ENCODE peak calls at places on chromosomes 6 and 20, in ten cellular contexts. One of them, this sample, is unnamed.

GRCh38 chr6:28980797-28981390 is 24.2 kb downstream of the ZNF311 start:
- DNase-seq in HL-60: peak
- DNase-seq in uterus: peak
- DNase-seq in lung: peak
- DNase-seq in fibroblast of pulmonary artery: peak
- DNase-seq in neural progenitor cell: peak
- DNase-seq in fibroblast of mammary gland: peak
- DNase-seq in fibroblast of lung: peak
- DNase-seq in GM12865: peak
- DNase-seq in thoracic aorta: no peak
- DNase-seq in this sample: peak

GRCh38 chr20:41998539-41999341 is 380.6 kb upstream of the CHD6 start:
- DNase-seq in thoracic aorta: no peak
- DNase-seq in fibroblast of pulmonary artery: no peak
- DNase-seq in fibroblast of mammary gland: no peak
- DNase-seq in HL-60: no peak
- DNase-seq in fibroblast of lung: no peak
- DNase-seq in neural progenitor cell: no peak
- DNase-seq in uterus: no peak
- DNase-seq in lung: no peak
- DNase-seq in GM12865: no peak
- DNase-seq in this sample: no peak

GRCh38 chr20:37521091-37521771 is at the start of gene NNAT:
- DNase-seq in fibroblast of lung: no peak
- DNase-seq in GM12865: no peak
- DNase-seq in fibroblast of pulmonary artery: no peak
- DNase-seq in HL-60: no peak
- DNase-seq in uterus: no peak
- DNase-seq in lung: no peak
- DNase-seq in neural progenitor cell: no peak
- DNase-seq in fibroblast of mammary gland: no peak
- DNase-seq in thoracic aorta: no peak
- DNase-seq in this sample: no peak

GRCh38 chr20:58251979-58252591 is 23.6 kb upstream of the ANKRD60 start:
- DNase-seq in fibroblast of lung: peak
- DNase-seq in fibroblast of pulmonary artery: peak
- DNase-seq in GM12865: no peak
- DNase-seq in uterus: no peak
- DNase-seq in thoracic aorta: no peak
- DNase-seq in lung: no peak
- DNase-seq in fibroblast of mammary gland: peak
- DNase-seq in neural progenitor cell: no peak
- DNase-seq in HL-60: no peak
- DNase-seq in this sample: peak

GRCh38 chr6:93581371-93581770 is 162.0 kb upstream of the EPHA7 start:
- DNase-seq in lung: no peak
- DNase-seq in uterus: no peak
- DNase-seq in neural progenitor cell: no peak
- DNase-seq in GM12865: no peak
- DNase-seq in fibroblast of lung: no peak
- DNase-seq in fibroblast of pulmonary artery: no peak
- DNase-seq in fibroblast of mammary gland: no peak
- DNase-seq in thoracic aorta: no peak
- DNase-seq in HL-60: no peak
- DNase-seq in this sample: no peak

GRCh38 chr6:169864148-169865030 is 113.0 kb downstream of the ERMARD start:
- DNase-seq in fibroblast of pulmonary artery: no peak
- DNase-seq in fibroblast of mammary gland: no peak
- DNase-seq in thoracic aorta: no peak
- DNase-seq in HL-60: no peak
- DNase-seq in lung: no peak
- DNase-seq in fibroblast of lung: no peak
- DNase-seq in neural progenitor cell: no peak
- DNase-seq in GM12865: peak
- DNase-seq in uterus: no peak
- DNase-seq in this sample: no peak

GRCh38 chr20:40010483-40010882 is 678.6 kb downstream of the MAFB start:
- DNase-seq in lung: no peak
- DNase-seq in GM12865: no peak
- DNase-seq in fibroblast of lung: no peak
- DNase-seq in neural progenitor cell: no peak
- DNase-seq in fibroblast of pulmonary artery: no peak
- DNase-seq in thoracic aorta: no peak
- DNase-seq in fibroblast of mammary gland: peak
- DNase-seq in HL-60: no peak
- DNase-seq in uterus: no peak
- DNase-seq in this sample: no peak

GRCh38 chr6:148620579-148621298 is 126.1 kb upstream of the UST start:
- DNase-seq in fibroblast of lung: no peak
- DNase-seq in HL-60: no peak
- DNase-seq in thoracic aorta: no peak
- DNase-seq in fibroblast of pulmonary artery: no peak
- DNase-seq in neural progenitor cell: no peak
- DNase-seq in fibroblast of mammary gland: no peak
- DNase-seq in uterus: no peak
- DNase-seq in lung: no peak
- DNase-seq in GM12865: peak
- DNase-seq in this sample: no peak

GRCh38 chr6:79810153-79810806 is 137.1 kb downstream of the ELOVL4 start:
- DNase-seq in thoracic aorta: no peak
- DNase-seq in GM12865: no peak
- DNase-seq in uterus: no peak
- DNase-seq in lung: no peak
- DNase-seq in neural progenitor cell: peak
- DNase-seq in fibroblast of pulmonary artery: no peak
- DNase-seq in fibroblast of lung: no peak
- DNase-seq in fibroblast of mammary gland: peak
- DNase-seq in HL-60: no peak
- DNase-seq in this sample: no peak

GRCh38 chr20:45362804-45363610 is at the start of gene SYS1:
- DNase-seq in neural progenitor cell: peak
- DNase-seq in fibroblast of pulmonary artery: peak
- DNase-seq in GM12865: peak
- DNase-seq in uterus: peak
- DNase-seq in lung: peak
- DNase-seq in thoracic aorta: peak
- DNase-seq in fibroblast of lung: peak
- DNase-seq in HL-60: peak
- DNase-seq in fibroblast of mammary gland: peak
- DNase-seq in this sample: peak

GRCh38 chr6:160532315-160532714 is 131.8 kb downstream of the LPA start:
- DNase-seq in fibroblast of pulmonary artery: no peak
- DNase-seq in HL-60: no peak
- DNase-seq in fibroblast of lung: no peak
- DNase-seq in neural progenitor cell: no peak
- DNase-seq in uterus: no peak
- DNase-seq in fibroblast of mammary gland: no peak
- DNase-seq in thoracic aorta: no peak
- DNase-seq in lung: no peak
- DNase-seq in GM12865: no peak
- DNase-seq in this sample: no peak

DNA sequence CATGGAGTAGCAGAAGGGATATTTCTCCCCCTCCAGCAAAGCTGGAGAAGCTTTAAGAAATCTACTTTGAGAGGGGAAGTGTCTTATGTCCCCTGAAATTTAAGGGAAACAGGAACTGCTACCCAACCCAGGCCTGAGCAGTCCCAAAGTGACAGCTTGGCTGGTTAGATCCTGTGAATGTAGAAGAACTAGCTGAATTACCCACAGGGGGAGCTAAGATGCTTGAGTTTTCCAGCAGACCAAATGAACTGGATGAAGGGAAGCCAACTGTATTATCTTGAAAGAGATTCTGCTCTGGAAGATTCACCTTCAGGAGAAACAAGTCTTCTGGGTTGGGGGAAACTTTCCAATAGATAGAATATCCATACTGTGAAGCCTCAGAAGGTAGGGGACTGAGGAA is 303.3 kb upstream of the MMS22L start:
- DNase-seq in GM12865: peak
- DNase-seq in fibroblast of pulmonary artery: peak
- DNase-seq in HL-60: no peak
- DNase-seq in neural progenitor cell: peak
- DNase-seq in fibroblast of mammary gland: peak
- DNase-seq in fibroblast of lung: peak
- DNase-seq in uterus: no peak
- DNase-seq in thoracic aorta: no peak
- DNase-seq in lung: no peak
- DNase-seq in this sample: no peak
- TF ChIP-seq CTCF in GM12865: no peak
- TF ChIP-seq CTCF in fibroblast of pulmonary artery: no peak
- TF ChIP-seq CTCF in HL-60: no peak
- TF ChIP-seq CTCF in neural progenitor cell: peak
- TF ChIP-seq CTCF in fibroblast of mammary gland: no peak
- TF ChIP-seq CTCF in fibroblast of lung: peak
- TF ChIP-seq CTCF in uterus: no peak
- TF ChIP-seq CTCF in thoracic aorta: no peak
- TF ChIP-seq CTCF in lung: no peak
- TF ChIP-seq CTCF in this sample: no peak

GRCh38 chr6:138529510-138529909 is 30.2 kb upstream of the NHSL1 start:
- DNase-seq in fibroblast of lung: no peak
- DNase-seq in neural progenitor cell: peak
- DNase-seq in uterus: no peak
- DNase-seq in fibroblast of mammary gland: no peak
- DNase-seq in lung: no peak
- DNase-seq in HL-60: no peak
- DNase-seq in GM12865: no peak
- DNase-seq in fibroblast of pulmonary artery: no peak
- DNase-seq in thoracic aorta: no peak
- DNase-seq in this sample: no peak

GRCh38 chr6:138528137-138528536 is 28.8 kb upstream of the NHSL1 start:
- DNase-seq in thoracic aorta: no peak
- DNase-seq in uterus: no peak
- DNase-seq in GM12865: no peak
- DNase-seq in neural progenitor cell: no peak
- DNase-seq in lung: no peak
- DNase-seq in fibroblast of mammary gland: no peak
- DNase-seq in fibroblast of pulmonary artery: no peak
- DNase-seq in fibroblast of lung: peak
- DNase-seq in HL-60: no peak
- DNase-seq in this sample: no peak

GRCh38 chr6:138526822-138527235 is 27.5 kb upstream of the NHSL1 start:
- DNase-seq in fibroblast of lung: peak
- DNase-seq in GM12865: no peak
- DNase-seq in fibroblast of mammary gland: no peak
- DNase-seq in neural progenitor cell: peak
- DNase-seq in lung: no peak
- DNase-seq in fibroblast of pulmonary artery: no peak
- DNase-seq in uterus: no peak
- DNase-seq in thoracic aorta: no peak
- DNase-seq in HL-60: no peak
- DNase-seq in this sample: no peak

GRCh38 chr6:138528986-138529385 is 29.7 kb upstream of the NHSL1 start:
- DNase-seq in GM12865: no peak
- DNase-seq in fibroblast of lung: no peak
- DNase-seq in uterus: no peak
- DNase-seq in lung: no peak
- DNase-seq in fibroblast of mammary gland: no peak
- DNase-seq in neural progenitor cell: no peak
- DNase-seq in HL-60: no peak
- DNase-seq in thoracic aorta: no peak
- DNase-seq in fibroblast of pulmonary artery: no peak
- DNase-seq in this sample: no peak

DNA sequence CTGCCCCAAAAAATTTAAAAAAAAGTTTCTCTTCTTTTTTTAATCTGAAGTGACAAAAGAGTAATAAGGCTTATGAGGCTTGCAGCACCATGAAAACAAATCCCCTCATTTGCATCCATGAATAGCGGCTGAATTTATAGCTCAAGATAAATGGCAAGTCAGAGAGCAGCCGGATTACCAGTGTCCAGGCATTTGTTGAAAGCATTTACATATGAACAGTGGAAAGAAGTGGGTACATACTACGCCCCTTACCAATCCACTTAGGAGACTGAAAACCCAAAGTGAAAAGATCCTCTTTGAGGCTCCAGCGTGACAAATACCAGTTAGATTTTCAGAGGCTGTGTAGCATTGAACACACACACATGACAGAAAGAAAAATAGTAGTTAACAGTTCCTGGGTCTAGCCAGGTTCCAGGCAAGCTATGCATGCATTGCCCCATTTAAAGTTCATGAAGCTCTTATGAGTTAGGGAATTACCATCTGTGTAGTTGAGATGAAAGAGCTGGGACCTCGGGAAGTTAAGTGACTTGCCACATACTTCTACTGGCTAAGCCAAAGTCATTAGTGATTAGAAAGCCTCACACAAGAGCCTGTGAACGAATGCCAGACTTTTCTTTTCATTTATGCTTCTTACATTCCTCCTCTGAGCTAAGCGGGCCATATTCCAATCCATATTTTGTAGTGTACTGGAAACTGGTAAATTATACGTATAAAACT is 28.2 kb upstream of the NHSL1 start:
- DNase-seq in fibroblast of mammary gland: no peak
- DNase-seq in GM12865: no peak
- DNase-seq in uterus: no peak
- DNase-seq in neural progenitor cell: peak
- DNase-seq in fibroblast of pulmonary artery: no peak
- DNase-seq in fibroblast of lung: peak
- DNase-seq in lung: no peak
- DNase-seq in HL-60: no peak
- DNase-seq in thoracic aorta: no peak
- DNase-seq in this sample: no peak
- H3K4me3 ChIP-seq in fibroblast of mammary gland: no peak
- H3K4me3 ChIP-seq in GM12865: no peak
- H3K4me3 ChIP-seq in uterus: no peak
- H3K4me3 ChIP-seq in neural progenitor cell: peak
- H3K4me3 ChIP-seq in fibroblast of pulmonary artery: no peak
- H3K4me3 ChIP-seq in fibroblast of lung: no peak
- H3K4me3 ChIP-seq in lung: no peak
- H3K4me3 ChIP-seq in HL-60: no peak
- H3K4me3 ChIP-seq in thoracic aorta: no peak
- H3K4me3 ChIP-seq in this sample: no peak

GRCh38 chr6:146931214-146931613 is 273.0 kb upstream of the STXBP5 start:
- DNase-seq in thoracic aorta: no peak
- DNase-seq in fibroblast of mammary gland: peak
- DNase-seq in neural progenitor cell: no peak
- DNase-seq in uterus: no peak
- DNase-seq in GM12865: no peak
- DNase-seq in lung: no peak
- DNase-seq in HL-60: no peak
- DNase-seq in fibroblast of lung: no peak
- DNase-seq in fibroblast of pulmonary artery: no peak
- DNase-seq in this sample: no peak
- TF ChIP-seq CTCF in thoracic aorta: no peak
- TF ChIP-seq CTCF in fibroblast of mammary gland: no peak
- TF ChIP-seq CTCF in neural progenitor cell: no peak
- TF ChIP-seq CTCF in uterus: no peak
- TF ChIP-seq CTCF in GM12865: no peak
- TF ChIP-seq CTCF in lung: no peak
- TF ChIP-seq CTCF in HL-60: no peak
- TF ChIP-seq CTCF in fibroblast of lung: no peak
- TF ChIP-seq CTCF in fibroblast of pulmonary artery: no peak
- TF ChIP-seq CTCF in this sample: no peak

DNA sequence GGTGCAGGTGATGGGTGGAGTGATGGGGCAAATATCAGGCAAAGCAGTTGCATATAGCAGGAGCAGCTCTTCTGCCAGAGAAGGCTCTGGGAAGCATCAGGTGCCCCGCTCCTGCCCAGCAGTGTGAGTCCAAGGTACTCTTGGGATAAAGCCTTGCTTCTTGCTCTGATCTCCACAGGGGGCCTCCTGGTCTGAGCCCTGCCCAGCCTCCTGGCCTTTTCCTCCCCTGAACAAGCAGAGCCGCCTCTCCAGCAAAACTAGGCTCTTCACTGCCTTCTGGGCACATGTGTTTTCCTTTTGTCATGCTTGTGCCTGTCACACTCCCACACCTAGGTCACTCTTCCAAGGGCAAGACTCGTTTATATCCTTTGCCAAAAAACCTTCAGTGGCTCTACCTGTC is 34.3 kb downstream of the SIRPA start:
- DNase-seq in fibroblast of pulmonary artery: no peak
- DNase-seq in neural progenitor cell: peak
- DNase-seq in fibroblast of lung: no peak
- DNase-seq in uterus: no peak
- DNase-seq in lung: no peak
- DNase-seq in thoracic aorta: no peak
- DNase-seq in fibroblast of mammary gland: no peak
- DNase-seq in GM12865: no peak
- DNase-seq in HL-60: no peak
- DNase-seq in this sample: no peak
- H3K4me3 ChIP-seq in fibroblast of pulmonary artery: no peak
- H3K4me3 ChIP-seq in neural progenitor cell: no peak
- H3K4me3 ChIP-seq in fibroblast of lung: no peak
- H3K4me3 ChIP-seq in uterus: no peak
- H3K4me3 ChIP-seq in lung: no peak
- H3K4me3 ChIP-seq in thoracic aorta: no peak
- H3K4me3 ChIP-seq in fibroblast of mammary gland: no peak
- H3K4me3 ChIP-seq in GM12865: no peak
- H3K4me3 ChIP-seq in HL-60: no peak
- H3K4me3 ChIP-seq in this sample: no peak